ENCODE peak calls at places on chromosomes 16 and 17, in five cellular contexts. One of them, this sample, is unnamed.

GRCh38 chr16:79411805-79412204 is 188.7 kb downstream of the MAF start:
- DNase-seq in IMR-90: no peak
- DNase-seq in HCT116: no peak
- DNase-seq in esophagus squamous epithelium: no peak
- DNase-seq in adrenal gland: no peak
- DNase-seq in this sample: no peak

GRCh38 chr16:73298562-73298961 is 250.6 kb upstream of the ZFHX3 start:
- DNase-seq in IMR-90: peak; percentile 61
- DNase-seq in HCT116: no peak
- DNase-seq in esophagus squamous epithelium: no peak
- DNase-seq in adrenal gland: no peak
- DNase-seq in this sample: no peak

GRCh38 chr17:16353702-16354174 is 469 bp upstream of the CENPV start:
- DNase-seq in IMR-90: no peak
- DNase-seq in HCT116: no peak
- DNase-seq in esophagus squamous epithelium: no peak
- DNase-seq in adrenal gland: no peak
- DNase-seq in this sample: no peak

GRCh38 chr17:79221597-79221996 is 147.0 kb downstream of the ENGASE start:
- DNase-seq in IMR-90: no peak
- DNase-seq in HCT116: no peak
- DNase-seq in esophagus squamous epithelium: no peak
- DNase-seq in adrenal gland: no peak
- DNase-seq in this sample: no peak

GRCh38 chr16:4505356-4506153 is 29.4 kb downstream of the HMOX2 start:
- DNase-seq in IMR-90: no peak
- DNase-seq in HCT116: no peak
- DNase-seq in esophagus squamous epithelium: no peak
- DNase-seq in adrenal gland: no peak
- DNase-seq in this sample: peak; percentile 15

GRCh38 chr17:63675607-63676539 is 24.1 kb downstream of the LIMD2 start:
- DNase-seq in IMR-90: peak; percentile 83
- DNase-seq in HCT116: peak; percentile 76
- DNase-seq in esophagus squamous epithelium: no peak
- DNase-seq in adrenal gland: peak; percentile 95
- DNase-seq in this sample: peak; percentile 84

GRCh38 chr17:45316271-45317112 is at the start of gene MAP3K14:
- DNase-seq in IMR-90: peak; percentile 64
- DNase-seq in HCT116: no peak
- DNase-seq in esophagus squamous epithelium: no peak
- DNase-seq in adrenal gland: peak; percentile 75
- DNase-seq in this sample: peak; percentile 90

GRCh38 chr16:24646646-24646995 is 82.8 kb upstream of the TNRC6A start:
- DNase-seq in IMR-90: no peak
- DNase-seq in HCT116: no peak
- DNase-seq in esophagus squamous epithelium: no peak
- DNase-seq in adrenal gland: no peak
- DNase-seq in this sample: no peak

GRCh38 chr17:77177002-77177401 is 36.2 kb downstream of the SEC14L1 start:
- DNase-seq in IMR-90: no peak
- DNase-seq in HCT116: no peak
- DNase-seq in esophagus squamous epithelium: no peak
- DNase-seq in adrenal gland: no peak
- DNase-seq in this sample: no peak

DNA sequence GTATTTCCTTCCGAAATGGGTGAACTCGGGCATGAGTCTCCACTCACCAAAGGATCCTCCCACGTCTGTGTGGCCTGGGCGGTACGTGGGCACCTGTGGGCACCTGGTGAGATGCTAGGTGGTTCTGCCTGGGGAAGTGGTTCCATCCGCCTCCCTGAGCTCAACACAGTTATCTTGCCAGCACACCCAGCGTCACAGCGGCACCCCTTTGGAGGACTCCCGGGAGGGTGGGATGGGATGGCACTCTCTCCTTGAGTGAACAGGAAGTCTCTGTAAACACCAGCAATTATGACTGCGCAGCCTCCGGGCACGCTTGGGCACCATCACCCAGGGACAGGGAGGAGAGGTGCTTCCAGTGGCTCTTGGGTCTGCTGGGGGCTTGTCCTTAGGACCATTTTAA is 29.8 kb downstream of the COX4I1 start:
- DNase-seq in IMR-90: no peak
- DNase-seq in HCT116: no peak
- DNase-seq in esophagus squamous epithelium: no peak
- DNase-seq in adrenal gland: no peak
- DNase-seq in this sample: no peak
- TF ChIP-seq POLR2A in IMR-90: no peak
- TF ChIP-seq POLR2A in HCT116: no peak
- TF ChIP-seq POLR2A in esophagus squamous epithelium: no peak
- TF ChIP-seq POLR2A in adrenal gland: no peak
- TF ChIP-seq POLR2A in this sample: no peak

GRCh38 chr16:68459457-68459856 is 11.1 kb upstream of the SMPD3 start:
- DNase-seq in IMR-90: no peak
- DNase-seq in HCT116: no peak
- DNase-seq in esophagus squamous epithelium: no peak
- DNase-seq in adrenal gland: no peak
- DNase-seq in this sample: no peak
- TF ChIP-seq POLR2A in IMR-90: no peak
- TF ChIP-seq POLR2A in HCT116: no peak
- TF ChIP-seq POLR2A in esophagus squamous epithelium: no peak
- TF ChIP-seq POLR2A in adrenal gland: no peak
- TF ChIP-seq POLR2A in this sample: no peak

GRCh38 chr16:31148896-31149295 is 970 bp downstream of the PRSS36 start:
- DNase-seq in IMR-90: no peak
- DNase-seq in HCT116: no peak
- DNase-seq in esophagus squamous epithelium: no peak
- DNase-seq in adrenal gland: no peak
- DNase-seq in this sample: no peak

GRCh38 chr16:31149332-31149731 is 534 bp downstream of the PRSS36 start:
- DNase-seq in IMR-90: no peak
- DNase-seq in HCT116: no peak
- DNase-seq in esophagus squamous epithelium: no peak
- DNase-seq in adrenal gland: no peak
- DNase-seq in this sample: no peak

GRCh38 chr16:31145398-31145990 is 4.4 kb downstream of the PRSS36 start:
- DNase-seq in IMR-90: no peak
- DNase-seq in HCT116: no peak
- DNase-seq in esophagus squamous epithelium: no peak
- DNase-seq in adrenal gland: no peak
- DNase-seq in this sample: no peak

GRCh38 chr16:31148281-31148728 is 1.6 kb downstream of the PRSS36 start:
- DNase-seq in IMR-90: no peak
- DNase-seq in HCT116: peak; percentile 35
- DNase-seq in esophagus squamous epithelium: no peak
- DNase-seq in adrenal gland: no peak
- DNase-seq in this sample: no peak

GRCh38 chr16:31147574-31147973 is 2.3 kb downstream of the PRSS36 start:
- DNase-seq in IMR-90: no peak
- DNase-seq in HCT116: no peak
- DNase-seq in esophagus squamous epithelium: no peak
- DNase-seq in adrenal gland: no peak
- DNase-seq in this sample: no peak
- TF ChIP-seq POLR2A in IMR-90: no peak
- TF ChIP-seq POLR2A in HCT116: no peak
- TF ChIP-seq POLR2A in esophagus squamous epithelium: no peak
- TF ChIP-seq POLR2A in adrenal gland: no peak
- TF ChIP-seq POLR2A in this sample: no peak

DNA sequence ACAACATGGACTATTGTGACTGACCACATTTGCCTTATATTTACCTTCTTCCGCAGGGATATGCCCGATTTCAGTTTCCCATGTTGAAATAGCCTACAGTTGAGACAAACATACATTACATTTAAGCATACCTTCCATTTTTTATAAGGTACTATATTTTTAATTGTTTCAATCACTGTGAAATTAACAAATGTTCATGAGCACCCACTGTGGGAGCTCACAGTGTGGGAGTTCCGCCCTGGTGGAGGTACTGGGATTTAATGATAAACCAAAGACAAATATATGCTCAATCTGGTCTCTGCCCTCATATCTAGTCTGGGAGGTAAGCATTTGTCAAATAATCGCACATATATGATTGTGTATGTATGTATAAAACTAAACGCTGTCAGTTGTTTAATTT is 15.8 kb upstream of the TOX3 start:
- DNase-seq in IMR-90: no peak
- DNase-seq in HCT116: no peak
- DNase-seq in esophagus squamous epithelium: no peak
- DNase-seq in adrenal gland: no peak
- DNase-seq in this sample: no peak
- TF ChIP-seq POLR2A in IMR-90: no peak
- TF ChIP-seq POLR2A in HCT116: no peak
- TF ChIP-seq POLR2A in esophagus squamous epithelium: no peak
- TF ChIP-seq POLR2A in adrenal gland: no peak
- TF ChIP-seq POLR2A in this sample: no peak